ENCODE peak calls at places on chromosomes 2 and 18, in nine cellular contexts. F is adrenal gland, G is lung, S is PC-3, Q is stomach, Y is aorta, Z is lower lobe of right lung, D is thoracic aorta, U is iPS DF 6.9. E is an unnamed sample.

GRCh38 chr2:1143129-1143528 is 192.5 kb downstream of the SNTG2 start:
- DNase-seq in G (no peak), Z (no peak), S (no peak), Q (no peak), U (no peak), Y (no peak), D (no peak), F (no peak), E (no peak)

GRCh38 chr2:85682378-85682777 is 11.8 kb upstream of the GNLY start:
- DNase-seq in Q (no peak), S (no peak), U (no peak), G (no peak), D (no peak), F (no peak), Z (no peak), Y (peak), E (no peak)

GRCh38 chr2:60725466-60725865 is 30.6 kb upstream of the PAPOLG start:
- DNase-seq in Z (no peak), S (no peak), Y (no peak), F (no peak), D (no peak), G (no peak), Q (no peak), U (no peak), E (no peak)

GRCh38 chr2:155867564-155867963 is 465.0 kb downstream of the NR4A2 start:
- DNase-seq in G (no peak), U (no peak), D (no peak), Z (no peak), Q (no peak), Y (no peak), F (no peak), S (no peak), E (no peak)

GRCh38 chr2:204115692-204116091 is 179.1 kb downstream of the ICOS start:
- DNase-seq in F (no peak), D (no peak), Z (no peak), U (no peak), Y (no peak), G (no peak), Q (no peak), S (no peak), E (no peak)

GRCh38 chr2:69163109-69163508 is 150.1 kb downstream of the ANTXR1 start:
- DNase-seq in G (no peak), Q (no peak), U (no peak), Z (no peak), S (peak), Y (peak), D (no peak), F (peak), E (no peak)

GRCh38 chr2:149650006-149650405 is 62.4 kb upstream of the MMADHC start:
- DNase-seq in S (no peak), G (peak), F (no peak), Y (no peak), D (no peak), U (no peak), Q (no peak), Z (no peak), E (no peak)

GRCh38 chr2:17749753-17750438 is 3.7 kb downstream of the SMC6 start:
- DNase-seq in D (no peak), Y (no peak), G (no peak), U (no peak), S (no peak), F (no peak), Z (no peak), Q (no peak), E (no peak)

GRCh38 chr2:102967451-102967850 is 205.6 kb downstream of the TMEM182 start:
- DNase-seq in Q (no peak), U (no peak), Y (no peak), G (no peak), Z (no peak), D (no peak), F (no peak), S (peak), E (no peak)

GRCh38 chr2:131801210-131801744 is 273.6 kb downstream of the CCDC74A start:
- DNase-seq in D (no peak), F (no peak), S (no peak), Q (no peak), G (no peak), U (no peak), Z (peak), Y (no peak), E (no peak)

GRCh38 chr2:187310696-187311095 is 137.4 kb downstream of the CALCRL start:
- DNase-seq in U (no peak), S (no peak), Q (no peak), G (no peak), D (no peak), Z (no peak), Y (no peak), F (no peak), E (no peak)

GRCh38 chr2:141611981-141612380 is 518.8 kb downstream of the LRP1B start:
- DNase-seq in G (no peak), Q (no peak), F (no peak), D (no peak), U (no peak), Y (no peak), S (peak), Z (no peak), E (no peak)

GRCh38 chr18:4230450-4231168 is 224.5 kb downstream of the DLGAP1 start:
- DNase-seq in G (no peak), Y (no peak), U (no peak), F (no peak), S (no peak), D (no peak), Z (no peak), Q (no peak), E (no peak)

GRCh38 chr2:158507679-158508078 is 50.9 kb downstream of the PKP4 start:
- DNase-seq in Y (no peak), F (no peak), G (no peak), U (no peak), Z (no peak), S (no peak), Q (no peak), D (no peak), E (no peak)

GRCh38 chr2:58228272-58228671 is 12.9 kb downstream of the FANCL start:
- DNase-seq in U (no peak), Q (no peak), Z (no peak), G (no peak), F (no peak), S (no peak), D (no peak), Y (no peak), E (no peak)

GRCh38 chr2:54969940-54970338 is 80.3 kb downstream of the RTN4 start:
- DNase-seq in Z (no peak), F (no peak), S (no peak), Y (no peak), D (no peak), G (no peak), U (no peak), Q (no peak), E (no peak)

GRCh38 chr2:201109186-201109585 is 6.8 kb upstream of the CFLAR start:
- DNase-seq in Q (no peak), D (no peak), S (no peak), F (no peak), U (no peak), Y (no peak), Z (no peak), G (no peak), E (no peak)

GRCh38 chr2:188326669-188327301 is 35.1 kb downstream of the GULP1 start:
- DNase-seq in F (no peak), S (no peak), D (no peak), G (no peak), Z (no peak), Y (no peak), U (no peak), Q (no peak), E (no peak)
- H3K27ac ChIP-seq in F (no peak), S (no peak), D (no peak), G (no peak), Z (no peak), Y (no peak), U (no peak), Q (no peak), E (no peak)

GRCh38 chr2:181368036-181368435 is 89.2 kb upstream of the ITGA4 start:
- DNase-seq in G (no peak), S (peak), U (no peak), F (no peak), Q (no peak), D (no peak), Y (no peak), Z (no peak), E (no peak)
- H3K27ac ChIP-seq in G (no peak), S (no peak), U (no peak), F (no peak), Q (no peak), D (no peak), Y (no peak), Z (no peak), E (no peak)

GRCh38 chr2:233000886-233001750 is 11.9 kb downstream of the NGEF start:
- DNase-seq in F (no peak), S (no peak), Y (no peak), Z (no peak), D (no peak), G (no peak), U (no peak), Q (no peak), E (no peak)
- H3K27ac ChIP-seq in F (no peak), S (no peak), Y (no peak), Z (no peak), D (no peak), G (no peak), U (no peak), Q (no peak), E (no peak)

GRCh38 chr18:12516049-12516677 is 108.4 kb downstream of the PRELID3A start:
- DNase-seq in G (no peak), Y (no peak), S (no peak), Q (no peak), D (no peak), F (no peak), Z (no peak), U (no peak), E (no peak)

GRCh38 chr18:12518326-12518725 is 110.6 kb downstream of the PRELID3A start:
- DNase-seq in U (no peak), F (no peak), S (no peak), Q (no peak), Z (no peak), Y (no peak), D (no peak), G (no peak), E (no peak)

GRCh38 chr18:12518832-12519534 is 111.3 kb downstream of the PRELID3A start:
- DNase-seq in S (no peak), Z (no peak), G (no peak), D (no peak), Y (no peak), F (no peak), U (no peak), Q (no peak), E (no peak)

GRCh38 chr18:12517142-12517541 is 109.4 kb downstream of the PRELID3A start:
- DNase-seq in Y (no peak), S (no peak), D (no peak), G (no peak), Z (no peak), U (no peak), F (no peak), Q (no peak), E (no peak)

DNA sequence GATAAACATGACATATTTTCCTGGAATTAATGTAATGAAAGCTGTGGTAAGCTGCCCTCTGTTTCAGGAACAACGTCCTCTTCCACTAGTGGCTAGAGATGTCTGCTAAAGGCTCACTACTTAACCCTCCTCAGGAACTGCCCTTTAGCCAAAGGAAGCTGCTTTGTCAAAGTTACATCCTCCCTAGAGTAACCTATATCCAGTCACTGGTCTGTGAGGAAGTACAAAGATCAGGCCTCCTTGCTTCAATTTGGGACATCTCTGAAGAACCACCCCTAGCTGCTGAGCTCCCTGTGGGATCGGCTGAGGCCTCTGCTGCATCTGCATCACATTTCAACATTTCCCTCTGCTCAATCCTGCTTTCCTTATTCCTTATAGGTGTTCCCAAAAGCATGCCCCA is 107.8 kb downstream of the PRELID3A start:
- DNase-seq in D (no peak), F (no peak), Z (no peak), Q (no peak), U (no peak), S (no peak), Y (no peak), G (no peak), E (no peak)
- H3K27ac ChIP-seq in D (peak), F (no peak), Z (no peak), Q (no peak), U (no peak), S (no peak), Y (no peak), G (no peak), E (no peak)

GRCh38 chr2:144455979-144456378 is 63.9 kb downstream of the ZEB2 start:
- DNase-seq in F (no peak), S (no peak), Z (no peak), U (no peak), G (no peak), D (no peak), Y (no peak), Q (no peak), E (no peak)
- H3K27ac ChIP-seq in F (peak), S (no peak), Z (no peak), U (no peak), G (no peak), D (peak), Y (no peak), Q (peak), E (peak)

GRCh38 chr2:174222154-174222553 is 26.2 kb downstream of the OLA1 start:
- DNase-seq in Q (no peak), Y (no peak), G (no peak), D (no peak), U (no peak), Z (no peak), F (no peak), S (no peak), E (no peak)

GRCh38 chr2:174219321-174219720 is 29.0 kb downstream of the OLA1 start:
- DNase-seq in U (no peak), F (no peak), Y (no peak), Q (no peak), S (no peak), G (no peak), D (no peak), Z (no peak), E (no peak)

GRCh38 chr2:174224665-174225288 is 23.6 kb downstream of the OLA1 start:
- DNase-seq in U (no peak), D (no peak), Q (no peak), G (no peak), Y (no peak), S (no peak), F (no peak), Z (no peak), E (no peak)

GRCh38 chr2:174224125-174224524 is 24.2 kb downstream of the OLA1 start:
- DNase-seq in Q (no peak), D (no peak), U (no peak), Y (no peak), Z (no peak), G (no peak), S (no peak), F (no peak), E (no peak)

DNA sequence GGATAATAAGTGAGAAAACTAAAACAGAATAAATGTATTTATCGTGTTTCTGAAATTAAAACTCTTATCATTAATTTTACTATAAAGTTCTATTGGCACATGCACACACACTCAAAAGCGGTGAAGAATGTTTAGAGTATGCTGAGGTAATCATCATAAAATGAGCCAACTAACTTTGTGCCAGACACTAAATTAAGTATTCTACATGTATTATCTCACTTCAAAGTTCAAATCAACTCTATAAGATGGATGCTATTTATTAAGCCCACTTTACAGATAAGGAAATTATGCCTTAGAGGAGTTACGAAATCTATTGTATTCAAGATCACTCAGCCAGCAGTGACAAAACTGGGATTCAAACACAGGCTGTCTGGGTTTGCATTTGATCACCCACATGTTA is 25.0 kb downstream of the OLA1 start:
- DNase-seq in S (no peak), F (no peak), Z (no peak), D (no peak), Y (no peak), G (no peak), U (no peak), Q (no peak), E (no peak)
- H3K27ac ChIP-seq in S (no peak), F (no peak), Z (no peak), D (no peak), Y (no peak), G (no peak), U (no peak), Q (no peak), E (no peak)

E was measured in caudate nucleus.